ENCODE peak calls at places on chromosomes 1 and 21, in five cellular contexts. N, U, D, J and B are unnamed samples.

GRCh38 chr1:97797403-97798183 is 123.2 kb downstream of the DPYD start:
- DNase-seq in D (no peak), U (no peak), N (no peak), J (peak), B (no peak)

GRCh38 chr1:59509341-59509869 is 212.5 kb downstream of the FGGY start:
- DNase-seq in U (no peak), N (no peak), D (no peak), J (no peak), B (no peak)

GRCh38 chr21:46058339-46059145 is 39.4 kb upstream of the COL6A2 start:
- DNase-seq in D (no peak), U (no peak), N (no peak), J (no peak), B (peak)

GRCh38 chr1:189662190-189662589 is 815.5 kb downstream of the BRINP3 start:
- DNase-seq in D (no peak), N (no peak), U (peak), J (peak), B (no peak)

GRCh38 chr1:17553970-17554369 is 14.5 kb downstream of the ARHGEF10L start:
- DNase-seq in N (no peak), J (peak), D (peak), U (peak), B (no peak)

GRCh38 chr1:66685265-66685664 is 67.0 kb upstream of the DYNLT5 start:
- DNase-seq in U (no peak), J (no peak), N (no peak), D (peak), B (no peak)

GRCh38 chr1:204493882-204494280 is 724 bp downstream of the PIK3C2B start:
- DNase-seq in N (peak), U (peak), J (peak), D (peak), B (no peak)

GRCh38 chr1:68339505-68339904 is 107.2 kb upstream of the WLS start:
- DNase-seq in N (no peak), J (peak), D (no peak), U (no peak), B (no peak)

GRCh38 chr21:35933466-35933865 is 126.9 kb downstream of the SETD4 start:
- DNase-seq in U (peak), N (peak), D (peak), J (peak), B (no peak)

GRCh38 chr1:236284291-236284711 is 2.5 kb upstream of the ERO1B start:
- DNase-seq in J (no peak), N (no peak), U (no peak), D (no peak), B (no peak)

GRCh38 chr1:51491166-51491981 is 27.7 kb downstream of the EPS15 start:
- DNase-seq in D (no peak), J (no peak), U (no peak), N (no peak), B (no peak)

GRCh38 chr21:35533893-35534292 is 484.8 kb upstream of the RUNX1 start:
- DNase-seq in D (no peak), J (no peak), N (no peak), U (no peak), B (no peak)

GRCh38 chr21:27569831-27570230 is 602.9 kb upstream of the ADAMTS5 start:
- DNase-seq in N (no peak), U (peak), D (no peak), J (no peak), B (no peak)

GRCh38 chr1:174965006-174965971 is 34.5 kb upstream of the CACYBP start:
- DNase-seq in U (no peak), D (peak), J (peak), N (no peak), B (no peak)

GRCh38 chr1:37420461-37420860 is 53.9 kb upstream of the ZC3H12A start:
- DNase-seq in U (no peak), J (no peak), D (no peak), N (no peak), B (no peak)

GRCh38 chr1:35364732-35365131 is 96.2 kb downstream of the ZMYM4 start:
- DNase-seq in J (no peak), N (no peak), D (no peak), U (no peak), B (no peak)

GRCh38 chr1:20446796-20447195 is 39.2 kb downstream of the CAMK2N1 start:
- DNase-seq in N (no peak), J (peak), U (no peak), D (no peak), B (no peak)

GRCh38 chr1:246930830-246931548 is 759 bp downstream of the AHCTF1 start:
- DNase-seq in J (peak), D (peak), N (peak), U (peak), B (no peak)

GRCh38 chr1:24438423-24438901 is 22.9 kb downstream of the NIPAL3 start:
- DNase-seq in U (no peak), D (no peak), J (no peak), N (no peak), B (no peak)

GRCh38 chr1:42825058-42825851 is 8.1 kb upstream of the SVBP start:
- DNase-seq in J (no peak), N (no peak), D (no peak), U (no peak), B (no peak)

GRCh38 chr1:211654838-211655787 is 20.3 kb downstream of the NEK2 start:
- DNase-seq in D (peak), U (peak), N (peak), J (peak), B (no peak)

GRCh38 chr1:244341455-244342450 is 110.0 kb downstream of the ADSS2 start:
- DNase-seq in N (peak), U (peak), J (peak), D (no peak), B (no peak)

GRCh38 chr1:160046494-160047115 is 14.8 kb upstream of the PIGM start:
- DNase-seq in J (peak), U (peak), D (no peak), N (peak), B (no peak)

GRCh38 chr1:229788004-229788403 is 162.0 kb downstream of the URB2 start:
- DNase-seq in U (no peak), N (no peak), D (no peak), J (no peak), B (no peak)

GRCh38 chr1:19825298-19825697 is 10.2 kb upstream of the RNF186 start:
- DNase-seq in D (no peak), N (no peak), J (no peak), U (no peak), B (no peak)

GRCh38 chr1:230067871-230068814 is 1.1 kb downstream of the GALNT2 start:
- DNase-seq in D (peak), U (peak), N (no peak), J (peak), B (peak)

GRCh38 chr21:38956791-38957571 is 151.3 kb downstream of the ETS2 start:
- DNase-seq in D (no peak), J (no peak), U (no peak), N (no peak), B (no peak)

GRCh38 chr21:34790341-34790740 is 121.5 kb downstream of the CLIC6 start:
- DNase-seq in J (no peak), U (no peak), D (no peak), N (no peak), B (no peak)

GRCh38 chr1:78633209-78633608 is 13.0 kb downstream of the IFI44L start:
- DNase-seq in N (no peak), U (no peak), D (no peak), J (no peak), B (no peak)

GRCh38 chr1:911875-912739 is 11.6 kb upstream of the SAMD11 start:
- DNase-seq in N (no peak), U (peak), J (no peak), D (no peak), B (peak)

GRCh38 chr1:223748773-223749733 is 36.7 kb downstream of the CAPN2 start:
- DNase-seq in J (no peak), U (peak), D (peak), N (no peak), B (peak)

GRCh38 chr1:185375583-185375982 is 58.5 kb upstream of the IVNS1ABP start:
- DNase-seq in N (no peak), U (no peak), J (peak), D (peak), B (no peak)

GRCh38 chr1:54360165-54361005 is 45.8 kb downstream of the SSBP3 start:
- DNase-seq in D (no peak), N (no peak), J (no peak), U (no peak), B (no peak)

GRCh38 chr1:87024936-87025537 is 110.6 kb downstream of the HS2ST1 start:
- DNase-seq in U (peak), D (no peak), N (peak), J (peak), B (no peak)

GRCh38 chr1:101632548-101633256 is 364.0 kb downstream of the OLFM3 start:
- DNase-seq in U (no peak), J (no peak), D (no peak), N (no peak), B (no peak)

GRCh38 chr1:244460195-244460594 is 878 bp upstream of the CATSPERE start:
- DNase-seq in U (peak), D (no peak), N (no peak), J (no peak), B (no peak)

GRCh38 chr1:47685763-47686066 is 247.9 kb downstream of the FOXD2 start:
- DNase-seq in J (no peak), D (no peak), U (no peak), N (no peak), B (no peak)

GRCh38 chr1:85911742-85912141 is 203.5 kb upstream of the ZNHIT6 start:
- DNase-seq in U (peak), N (no peak), J (peak), D (no peak), B (no peak)

GRCh38 chr1:150376110-150376509 is 12.2 kb downstream of the RPRD2 start:
- DNase-seq in U (no peak), D (no peak), J (no peak), N (no peak), B (no peak)

GRCh38 chr1:112957133-112957812 is 1.3 kb upstream of the SLC16A1 start:
- DNase-seq in D (no peak), U (peak), N (peak), J (peak), B (no peak)